ENCODE peak calls at places on chromosomes 7 and 10, in seven cellular contexts. E, Y, W, B, Q, D and M are unnamed samples.

GRCh38 chr7:93092757-93093370 is 24.9 kb downstream of the SAMD9 start:
- DNase-seq in E (no peak), Y (peak), W (no peak), B (peak), Q (no peak), D (peak), M (peak)

GRCh38 chr7:113283861-113284260 is 165.5 kb upstream of the SMIM30 start:
- DNase-seq in E (no peak), Y (peak), W (no peak), B (peak), Q (no peak), D (no peak), M (peak)

GRCh38 chr10:119667562-119668328 is 16.6 kb downstream of the BAG3 start:
- DNase-seq in E (no peak), Y (peak), W (no peak), B (peak), Q (no peak), D (peak), M (peak)

GRCh38 chr10:132961-133898 is 2.0 kb upstream of the ZMYND11 start:
- DNase-seq in E (no peak), Y (peak), W (no peak), B (no peak), Q (no peak), D (no peak), M (peak)

GRCh38 chr10:120614685-120615084 is 157.7 kb downstream of the PLPP4 start:
- DNase-seq in E (no peak), Y (no peak), W (no peak), B (no peak), Q (no peak), D (no peak), M (no peak)

GRCh38 chr7:151007469-151007898 is 16.7 kb downstream of the NOS3 start:
- DNase-seq in E (no peak), Y (no peak), W (no peak), B (no peak), Q (no peak), D (no peak), M (no peak)

GRCh38 chr7:22782616-22783232 is 39.9 kb downstream of the TOMM7 start:
- DNase-seq in E (peak), Y (peak), W (peak), B (no peak), Q (peak), D (no peak), M (peak)

GRCh38 chr7:128444242-128444641 is 11.4 kb upstream of the HILPDA start:
- DNase-seq in E (no peak), Y (no peak), W (no peak), B (no peak), Q (no peak), D (no peak), M (no peak)

GRCh38 chr7:54985405-54986360 is 33.1 kb upstream of the EGFR start:
- DNase-seq in E (no peak), Y (peak), W (no peak), B (peak), Q (no peak), D (no peak), M (peak)

GRCh38 chr7:93359520-93360198 is 127.5 kb downstream of the VPS50 start:
- DNase-seq in E (no peak), Y (no peak), W (no peak), B (no peak), Q (no peak), D (no peak), M (no peak)

GRCh38 chr10:90887555-90887954 is 15.8 kb downstream of the RPP30 start:
- DNase-seq in E (no peak), Y (no peak), W (no peak), B (no peak), Q (no peak), D (no peak), M (no peak)

GRCh38 chr7:133310232-133310852 is 57.5 kb downstream of the EXOC4 start:
- DNase-seq in E (no peak), Y (peak), W (no peak), B (no peak), Q (no peak), D (no peak), M (no peak)

GRCh38 chr7:27784399-27785053 is 44.6 kb downstream of the TAX1BP1 start:
- DNase-seq in E (peak), Y (peak), W (peak), B (peak), Q (no peak), D (peak), M (peak)

GRCh38 chr10:15084502-15084922 is 4.1 kb downstream of the ACBD7 start:
- DNase-seq in E (no peak), Y (peak), W (no peak), B (peak), Q (no peak), D (no peak), M (peak)

GRCh38 chr10:27714349-27714748 is 31.3 kb downstream of the MKX start:
- DNase-seq in E (no peak), Y (no peak), W (no peak), B (no peak), Q (no peak), D (no peak), M (peak)

GRCh38 chr7:157964016-157964415 is 623.6 kb downstream of the PTPRN2 start:
- DNase-seq in E (no peak), Y (no peak), W (no peak), B (no peak), Q (no peak), D (no peak), M (no peak)

GRCh38 chr7:41724996-41725395 is 22.1 kb upstream of the INHBA start:
- DNase-seq in E (no peak), Y (no peak), W (no peak), B (no peak), Q (no peak), D (no peak), M (no peak)

GRCh38 chr7:139568346-139568675 is 44.8 kb downstream of the CLEC2L start:
- DNase-seq in E (no peak), Y (no peak), W (no peak), B (no peak), Q (no peak), D (no peak), M (no peak)

GRCh38 chr7:148800677-148801076 is 83.4 kb downstream of the EZH2 start:
- DNase-seq in E (no peak), Y (no peak), W (no peak), B (no peak), Q (no peak), D (no peak), M (no peak)

GRCh38 chr10:101189461-101190401 is 39.5 kb downstream of the LBX1 start:
- DNase-seq in E (no peak), Y (no peak), W (no peak), B (no peak), Q (no peak), D (no peak), M (no peak)

GRCh38 chr7:264541-265191 is 25.3 kb upstream of the FOXL3 start:
- DNase-seq in E (no peak), Y (no peak), W (no peak), B (no peak), Q (no peak), D (no peak), M (no peak)

GRCh38 chr10:113999520-113999919 is 44.1 kb upstream of the ADRB1 start:
- DNase-seq in E (no peak), Y (no peak), W (no peak), B (no peak), Q (no peak), D (no peak), M (no peak)

GRCh38 chr10:62475531-62475930 is 101.4 kb downstream of the ZNF365 start:
- DNase-seq in E (no peak), Y (no peak), W (no peak), B (no peak), Q (no peak), D (no peak), M (no peak)

GRCh38 chr7:135904282-135904681 is 72.9 kb downstream of the MTPN start:
- DNase-seq in E (no peak), Y (no peak), W (no peak), B (no peak), Q (no peak), D (no peak), M (no peak)